ENCODE peak calls at places on chromosomes 5 and 9, in six cellular contexts. N is IMR-90, G is GM12878, W is HepG2, P is K562, Y is A549. Z is an unnamed sample.

GRCh38 chr9:108057421-108058136 is 568.0 kb upstream of the KLF4 start:
- DNase-seq in N (peak), G (no peak), W (no peak), P (no peak), Y (peak), Z (no peak)

GRCh38 chr5:32174011-32174866 is at the start of gene GOLPH3:
- DNase-seq in N (peak), G (no peak), W (peak), P (peak), Y (peak), Z (peak)

GRCh38 chr5:78776637-78777036 is 128.1 kb upstream of the LHFPL2 start:
- DNase-seq in N (no peak), G (no peak), W (peak), P (no peak), Y (peak), Z (no peak)

GRCh38 chr5:16574789-16575785 is 41.7 kb downstream of the RETREG1 start:
- DNase-seq in N (peak), G (no peak), W (no peak), P (no peak), Y (no peak), Z (no peak)

GRCh38 chr9:25678147-25678666 is at the start of gene TUSC1:
- DNase-seq in N (peak), G (no peak), W (no peak), P (no peak), Y (peak), Z (peak)

GRCh38 chr5:146409081-146409671 is 38.0 kb upstream of the TCERG1 start:
- DNase-seq in N (peak), G (no peak), W (no peak), P (no peak), Y (peak), Z (no peak)

GRCh38 chr9:91255327-91255726 is 106.4 kb downstream of the AUH start:
- DNase-seq in N (peak), G (no peak), W (no peak), P (no peak), Y (no peak), Z (no peak)

GRCh38 chr5:110361501-110361900 is 365.0 kb downstream of the TMEM232 start:
- DNase-seq in N (no peak), G (no peak), W (no peak), P (no peak), Y (no peak), Z (no peak)

GRCh38 chr5:158543539-158544387 is 556.0 kb downstream of the EBF1 start:
- DNase-seq in N (peak), G (no peak), W (no peak), P (no peak), Y (no peak), Z (no peak)

GRCh38 chr9:109483771-109484442 is 14.2 kb downstream of the PTPN3 start:
- DNase-seq in N (no peak), G (no peak), W (no peak), P (no peak), Y (no peak), Z (no peak)

GRCh38 chr9:88462191-88462590 is 72.8 kb upstream of the NXNL2 start:
- DNase-seq in N (peak), G (no peak), W (no peak), P (no peak), Y (no peak), Z (no peak)

GRCh38 chr5:132375957-132376356 is 6.4 kb downstream of the SLC22A5 start:
- DNase-seq in N (no peak), G (no peak), W (no peak), P (no peak), Y (no peak), Z (no peak)

GRCh38 chr5:163976691-163977090 is 471.3 kb downstream of the MAT2B start:
- DNase-seq in N (peak), G (no peak), W (no peak), P (no peak), Y (no peak), Z (no peak)

GRCh38 chr9:114159562-114160145 is 4.3 kb downstream of the COL27A1 start:
- DNase-seq in N (no peak), G (no peak), W (peak), P (no peak), Y (no peak), Z (no peak)

GRCh38 chr5:50958852-50959457 is 292.5 kb downstream of the PARP8 start:
- DNase-seq in N (peak), G (no peak), W (peak), P (peak), Y (peak), Z (peak)

GRCh38 chr9:113474372-113474771 is 10.8 kb downstream of the RGS3 start:
- DNase-seq in N (no peak), G (no peak), W (no peak), P (no peak), Y (no peak), Z (no peak)

GRCh38 chr9:131743501-131743900 is 3.6 kb upstream of the RAPGEF1 start:
- DNase-seq in N (no peak), G (no peak), W (no peak), P (no peak), Y (no peak), Z (no peak)

GRCh38 chr9:86022687-86023266 is 76.6 kb downstream of the GOLM1 start:
- DNase-seq in N (no peak), G (no peak), W (no peak), P (no peak), Y (no peak), Z (no peak)

GRCh38 chr5:65327582-65327981 is 154.1 kb downstream of the ADAMTS6 start:
- DNase-seq in N (peak), G (no peak), W (peak), P (no peak), Y (peak), Z (no peak)

DNA sequence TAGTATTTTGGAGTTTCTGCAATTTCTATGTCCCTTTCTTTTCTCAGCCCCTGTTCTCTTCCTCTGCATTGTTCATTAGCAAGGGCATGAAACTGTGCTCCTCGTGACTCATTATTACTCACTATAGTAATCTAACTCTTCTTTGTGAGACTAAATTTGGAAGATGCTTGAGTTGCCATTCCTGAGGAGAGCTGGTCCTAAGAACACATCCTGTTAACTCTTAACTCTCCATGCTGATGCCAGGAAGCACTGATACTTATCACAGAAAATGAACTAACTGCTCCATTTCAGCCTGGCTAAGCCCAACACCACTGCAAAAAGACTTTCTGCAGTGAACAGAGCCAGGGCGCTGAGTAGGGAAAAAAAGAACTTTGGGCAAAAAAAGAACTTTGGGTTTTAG is 10.6 kb upstream of the CSNK1A1 start:
- DNase-seq in N (peak), G (no peak), W (peak), P (no peak), Y (peak), Z (no peak)
- TF ChIP-seq BHLHE40 in N (peak), G (no peak), W (no peak), P (no peak), Y (peak), Z (no peak)

DNA sequence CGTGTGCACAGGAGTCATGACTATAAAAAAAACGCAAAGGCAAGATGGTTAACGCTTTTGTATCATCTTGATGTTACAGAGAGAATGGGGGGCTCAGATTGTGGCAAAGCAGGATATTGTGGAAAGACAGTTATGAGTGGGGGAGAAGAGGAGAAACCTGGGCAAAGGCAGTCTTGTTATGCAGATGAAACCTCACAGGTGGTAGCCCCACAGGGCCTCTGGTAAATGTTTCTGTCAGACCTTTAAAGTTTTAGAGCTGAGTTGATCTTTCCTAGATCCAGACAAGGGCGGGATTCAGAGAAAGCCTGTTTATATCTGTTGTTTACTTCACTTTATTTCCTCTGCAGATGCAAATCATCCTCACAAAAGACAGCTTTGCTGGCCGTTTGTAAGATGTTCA is 55.2 kb downstream of the C9orf85 start:
- DNase-seq in N (no peak), G (no peak), W (no peak), P (no peak), Y (no peak), Z (no peak)
- TF ChIP-seq BHLHE40 in N (no peak), G (no peak), W (no peak), P (no peak), Y (no peak), Z (no peak)

GRCh38 chr5:38672059-38672791 is 115.8 kb upstream of the LIFR start:
- DNase-seq in N (peak), G (no peak), W (peak), P (no peak), Y (peak), Z (no peak)

GRCh38 chr5:38670878-38671277 is 114.4 kb upstream of the LIFR start:
- DNase-seq in N (no peak), G (no peak), W (no peak), P (no peak), Y (no peak), Z (no peak)

GRCh38 chr5:38675443-38675842 is 119.0 kb upstream of the LIFR start:
- DNase-seq in N (no peak), G (no peak), W (no peak), P (no peak), Y (no peak), Z (no peak)

GRCh38 chr5:38670066-38670465 is 113.6 kb upstream of the LIFR start:
- DNase-seq in N (no peak), G (no peak), W (no peak), P (no peak), Y (no peak), Z (no peak)

GRCh38 chr5:38673671-38674071 is 117.2 kb upstream of the LIFR start:
- DNase-seq in N (no peak), G (no peak), W (peak), P (no peak), Y (peak), Z (no peak)
- TF ChIP-seq BHLHE40 in N (no peak), G (no peak), W (no peak), P (no peak), Y (no peak), Z (no peak)

DNA sequence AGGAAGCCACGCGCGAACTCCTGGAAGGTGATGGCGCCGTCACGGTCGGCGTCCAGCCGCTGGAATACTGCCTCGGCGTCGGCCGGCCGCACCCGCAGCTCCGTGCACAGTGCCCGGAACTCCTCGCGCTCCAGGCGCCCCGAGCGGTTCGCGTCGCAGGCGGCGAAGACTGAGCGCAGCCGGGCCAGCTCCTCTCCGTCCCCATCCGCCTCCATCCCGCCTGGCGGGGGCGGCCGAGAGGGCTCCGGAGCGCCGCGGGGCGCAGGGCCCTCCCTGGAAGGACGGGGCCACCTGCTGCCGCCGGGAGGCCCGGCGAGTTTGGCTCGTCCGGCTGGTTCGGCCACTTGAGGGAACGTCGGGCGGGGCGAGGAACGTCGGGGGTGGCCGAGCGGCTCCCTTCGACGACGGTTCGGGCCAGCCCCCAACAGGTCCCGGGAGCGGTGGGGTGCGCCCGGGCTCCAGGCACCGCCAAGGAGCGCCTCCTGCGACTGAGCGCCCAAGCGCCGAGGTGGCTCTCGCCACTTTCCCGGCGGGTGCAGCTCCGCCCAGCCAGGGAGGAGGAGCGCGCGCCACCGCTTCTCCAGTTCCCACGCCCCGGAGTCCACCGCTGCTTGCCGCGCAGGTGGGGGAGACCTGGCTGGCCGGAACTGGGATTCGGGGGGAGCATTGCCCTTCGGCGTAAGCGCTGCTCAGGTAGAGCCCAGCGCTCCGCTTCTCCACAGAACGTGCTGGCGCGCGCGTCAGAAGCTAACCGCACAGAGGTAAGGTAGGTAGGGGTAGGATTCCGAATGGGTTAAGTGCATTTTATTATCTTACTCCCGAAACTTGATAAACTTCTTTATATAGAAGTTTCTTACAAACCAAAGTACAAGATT is at the start of gene RASEF:
- DNase-seq in N (no peak), G (no peak), W (no peak), P (no peak), Y (peak), Z (peak)
- TF ChIP-seq BHLHE40 in N (no peak), G (no peak), W (no peak), P (no peak), Y (no peak), Z (no peak)

Z was measured in HEK293T.